ENCODE peak calls at places on chromosomes 4 and X, in eight cellular contexts. Z, D, U, P, Q, E, N and I are unnamed samples.

GRCh38 chr4:91984466-91984865 is 319.3 kb upstream of the GRID2 start:
- DNase-seq in U (no peak), Q (peak), Z (no peak), E (no peak), P (no peak), D (no peak), N (no peak), I (no peak)

GRCh38 chrX:120015145-120016067 is 62.1 kb downstream of the RHOXF2B start:
- DNase-seq in N (peak), P (no peak), Z (no peak), E (no peak), D (no peak), Q (no peak), U (peak), I (no peak)

GRCh38 chr4:128468485-128468989 is 180.9 kb upstream of the PGRMC2 start:
- DNase-seq in U (no peak), Z (peak), N (no peak), Q (peak), D (no peak), E (peak), P (no peak), I (peak)

GRCh38 chrX:7389576-7389975 is 241.6 kb upstream of the PUDP start:
- DNase-seq in N (no peak), D (no peak), P (no peak), U (no peak), Q (no peak), Z (no peak), E (no peak), I (no peak)

GRCh38 chr4:177214935-177215334 is 94.7 kb upstream of the NEIL3 start:
- DNase-seq in U (no peak), D (no peak), Z (no peak), Q (peak), P (no peak), E (no peak), N (no peak), I (no peak)

GRCh38 chr4:24482871-24483270 is 101.5 kb downstream of the DHX15 start:
- DNase-seq in Z (no peak), D (no peak), U (no peak), E (no peak), P (no peak), N (no peak), Q (peak), I (no peak)

GRCh38 chr4:165621983-165622382 is 243.2 kb downstream of the CPE start:
- DNase-seq in Q (peak), N (no peak), D (no peak), P (no peak), E (no peak), U (no peak), Z (no peak), I (no peak)

GRCh38 chr4:148270600-148270999 is 171.6 kb downstream of the NR3C2 start:
- DNase-seq in N (no peak), D (no peak), Q (peak), U (no peak), P (no peak), Z (no peak), E (no peak), I (no peak)

GRCh38 chr4:28209371-28209924 is 1348.8 kb downstream of the STIM2 start:
- DNase-seq in P (no peak), E (no peak), N (no peak), Q (no peak), Z (no peak), U (no peak), D (no peak), I (no peak)

GRCh38 chr4:141499454-141499853 is 136.9 kb upstream of the IL15 start:
- DNase-seq in U (no peak), P (no peak), Q (no peak), N (no peak), D (no peak), Z (no peak), E (no peak), I (no peak)

GRCh38 chr4:143254479-143255216 is 69.9 kb downstream of the USP38 start:
- DNase-seq in E (no peak), U (no peak), D (no peak), P (no peak), N (no peak), Z (no peak), Q (no peak), I (peak)

GRCh38 chr4:38499101-38499500 is 164.9 kb upstream of the KLF3 start:
- DNase-seq in D (no peak), Z (no peak), U (no peak), Q (peak), E (no peak), P (no peak), N (no peak), I (no peak)

GRCh38 chr4:160175064-160175643 is 1072.3 kb downstream of the RAPGEF2 start:
- DNase-seq in P (no peak), D (no peak), Z (no peak), E (no peak), Q (peak), N (no peak), U (no peak), I (no peak)

DNA sequence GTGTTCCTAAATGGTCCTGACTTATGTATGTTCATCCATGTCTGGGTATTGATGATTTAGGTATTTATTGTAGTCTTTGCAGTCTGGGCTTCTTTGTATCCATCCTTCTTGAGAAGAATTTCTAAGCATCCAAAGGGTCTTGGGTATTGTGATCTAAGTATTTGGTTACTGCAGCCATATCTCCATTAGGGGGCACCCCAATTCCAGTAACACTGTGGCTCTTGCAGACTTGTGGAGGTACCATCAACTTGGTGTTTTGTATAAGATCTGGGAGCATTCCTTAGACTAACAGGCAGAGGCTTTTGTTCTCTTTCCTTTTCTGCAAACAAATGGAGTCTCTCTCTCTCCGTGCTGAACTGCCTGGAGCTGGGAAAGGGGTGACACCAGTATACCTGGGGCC is 113.7 kb upstream of the NEXMIF start:
- DNase-seq in U (no peak), P (no peak), D (no peak), Q (peak), N (no peak), E (no peak), Z (no peak), I (no peak)
- TF ChIP-seq CTCF in U (no peak), P (no peak), D (no peak), Q (no peak), N (no peak), E (peak), Z (peak), I (no peak)

DNA sequence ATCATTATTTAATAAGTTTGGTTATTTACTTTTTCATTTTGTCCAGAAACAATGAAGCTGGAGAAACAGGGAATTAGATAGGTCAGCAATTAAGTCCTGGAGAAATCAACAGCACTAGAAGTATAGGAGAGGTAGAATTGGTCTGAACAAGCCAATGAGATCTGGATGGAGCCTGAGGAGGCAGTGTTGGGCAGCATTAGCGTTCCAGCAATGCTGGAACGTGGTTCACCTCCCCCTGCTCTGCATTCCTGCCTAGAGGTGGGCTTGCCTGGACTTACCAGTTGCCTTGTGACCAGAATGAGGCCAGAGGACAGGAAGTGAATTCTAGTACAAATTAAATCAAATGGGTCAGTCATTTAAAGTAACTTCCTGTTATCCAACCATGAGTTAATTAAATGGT is 4.6 kb downstream of the RASSF6 start:
- DNase-seq in P (no peak), U (no peak), D (no peak), N (no peak), Z (no peak), Q (no peak), E (no peak), I (no peak)
- TF ChIP-seq CTCF in P (no peak), U (no peak), D (no peak), N (no peak), Z (no peak), Q (no peak), E (no peak), I (no peak)

GRCh38 chr4:118684873-118685811 is at the start of gene METTL14:
- DNase-seq in P (peak), D (peak), Q (peak), Z (peak), E (peak), N (peak), U (peak), I (peak)
- TF ChIP-seq CTCF in P (peak), D (no peak), Q (peak), Z (no peak), E (peak), N (no peak), U (no peak), I (no peak)

DNA sequence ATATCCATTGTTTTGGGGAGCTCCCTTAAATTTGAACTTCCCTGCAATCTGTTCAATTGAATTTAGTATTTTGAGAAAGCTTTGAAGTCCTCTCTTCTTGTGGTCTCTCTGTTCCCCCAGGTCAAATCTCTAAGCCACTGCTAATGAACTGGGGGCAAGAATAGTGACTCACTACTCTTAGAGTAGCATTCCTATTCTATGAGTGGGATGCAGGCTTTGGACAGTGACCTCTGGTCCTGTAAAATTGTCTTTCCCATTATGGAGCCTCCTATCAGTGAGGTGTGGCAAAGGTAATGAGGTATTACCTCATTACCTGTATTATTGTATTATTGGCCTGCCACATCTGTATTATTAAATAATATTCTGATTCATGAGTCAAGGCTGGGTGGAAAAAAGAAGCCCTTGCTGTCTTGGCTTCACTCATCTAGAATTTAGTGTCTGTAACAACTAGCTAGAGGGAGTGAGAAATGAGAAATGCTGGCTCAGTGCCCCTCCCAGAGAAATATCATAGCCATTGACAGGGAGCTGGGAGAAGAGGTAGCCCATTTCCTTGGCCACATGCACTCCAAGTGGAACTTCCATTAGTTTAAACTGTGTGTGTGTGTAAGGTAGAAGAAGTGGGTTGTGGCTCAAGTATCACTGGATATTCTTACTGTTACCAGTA is 393.9 kb upstream of the CTSO start:
- DNase-seq in N (no peak), U (no peak), P (no peak), Q (peak), E (no peak), D (no peak), Z (no peak), I (no peak)
- TF ChIP-seq CTCF in N (no peak), U (no peak), P (no peak), Q (no peak), E (no peak), D (no peak), Z (no peak), I (no peak)

GRCh38 chr4:108650212-108651067 is at the start of gene OSTC:
- DNase-seq in Z (peak), N (peak), D (peak), P (peak), U (peak), E (peak), Q (peak), I (peak)
- TF ChIP-seq CTCF in Z (peak), N (no peak), D (no peak), P (peak), U (no peak), E (peak), Q (peak), I (peak)

GRCh38 chr4:183504064-183504929 is 561 bp upstream of the ING2 start:
- DNase-seq in D (peak), E (peak), Q (peak), N (peak), U (peak), P (peak), Z (peak), I (peak)
- TF ChIP-seq CTCF in D (no peak), E (peak), Q (peak), N (no peak), U (no peak), P (peak), Z (peak), I (peak)

GRCh38 chrX:85611926-85612325 is 232.5 kb upstream of the POF1B start:
- DNase-seq in Q (peak), E (no peak), D (no peak), P (no peak), U (no peak), N (no peak), Z (no peak), I (no peak)
- TF ChIP-seq CTCF in Q (peak), E (no peak), D (peak), P (peak), U (peak), N (peak), Z (no peak), I (no peak)

DNA sequence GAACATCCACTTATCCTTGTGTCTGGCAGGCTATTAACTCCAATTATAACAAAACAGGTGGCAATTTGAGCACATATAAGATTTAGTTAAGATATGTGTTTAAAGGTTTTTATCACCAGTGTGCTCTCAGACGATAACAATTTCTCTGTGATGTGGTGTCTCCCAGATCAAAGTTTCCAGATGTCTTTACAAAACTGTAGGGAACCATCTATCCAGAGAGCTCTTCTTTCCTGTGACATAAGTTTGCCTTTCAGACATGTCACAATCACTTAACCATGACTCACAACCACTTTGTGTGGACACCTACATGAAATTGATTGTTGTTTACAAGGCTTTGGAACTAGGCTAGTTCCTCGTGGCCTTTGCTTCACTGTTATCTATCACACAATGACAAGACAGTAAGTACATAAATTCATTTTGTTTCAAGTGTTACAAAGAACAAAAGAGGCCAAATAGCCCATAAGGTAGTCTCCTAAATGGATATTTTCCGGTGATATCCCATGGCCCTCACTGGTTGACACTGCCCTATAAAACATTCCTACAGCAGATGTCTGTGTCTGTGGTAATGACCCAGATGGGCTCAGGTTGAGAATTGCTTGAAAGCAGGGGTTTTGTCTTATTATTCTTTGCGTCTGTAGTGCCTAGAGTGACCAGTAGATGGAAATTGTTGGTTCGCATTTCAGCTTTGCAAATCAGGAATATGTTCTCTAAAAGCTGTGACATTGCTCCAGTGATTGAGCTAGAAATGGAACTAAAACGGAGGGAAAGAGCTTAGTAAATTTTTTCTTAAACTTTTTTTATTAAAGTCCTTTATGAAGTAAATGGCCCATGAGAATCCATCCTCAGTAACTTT is 297.8 kb upstream of the FAM241A start:
- DNase-seq in N (no peak), D (no peak), E (no peak), U (no peak), Z (no peak), P (no peak), Q (no peak), I (no peak)
- TF ChIP-seq CTCF in N (no peak), D (peak), E (peak), U (no peak), Z (no peak), P (peak), Q (peak), I (no peak)

GRCh38 chrX:115378471-115378870 is 89.0 kb downstream of the LUZP4 start:
- DNase-seq in E (no peak), Q (peak), U (no peak), N (no peak), D (no peak), P (no peak), Z (no peak), I (no peak)
- TF ChIP-seq CTCF in E (no peak), Q (peak), U (no peak), N (no peak), D (no peak), P (no peak), Z (no peak), I (no peak)